ENCODE peak calls at places on chromosomes 6 and 20, in six cellular contexts. Y is progenitor cell of endocrine pancreas, N is lower leg skin, Z is ELF-1, T is right cardiac atrium, O is GM13977. W is an unnamed sample.
A peak's percentile ranks its signal among the peaks of the same experiment; 100 is the strongest.

GRCh38 chr6:168016756-168017525 is 19.5 kb downstream of the KIF25 start:
- DNase-seq in Z (no peak), N (no peak), Y (no peak), O (no peak), T (no peak), W (no peak)

GRCh38 chr6:26025894-26026832 is 61.1 kb upstream of the HFE start:
- DNase-seq in Y (peak; percentile 86), T (peak; percentile 96), N (peak; percentile 98), O (peak; percentile 51), Z (peak; percentile 97), W (peak; percentile 91)

GRCh38 chr20:47320990-47321805 is 35.3 kb downstream of the ZMYND8 start:
- DNase-seq in T (no peak), O (no peak), Y (no peak), Z (no peak), N (no peak), W (peak; percentile 47)

GRCh38 chr6:55212147-55212546 is 37.8 kb downstream of the HCRTR2 start:
- DNase-seq in N (no peak), Z (no peak), T (no peak), Y (no peak), O (no peak), W (no peak)

GRCh38 chr20:12984069-12984765 is 24.6 kb upstream of the SPTLC3 start:
- DNase-seq in O (no peak), N (no peak), Y (no peak), T (no peak), Z (no peak), W (no peak)

GRCh38 chr20:48787861-48788375 is 39.9 kb downstream of the PREX1 start:
- DNase-seq in T (no peak), Z (no peak), O (peak; percentile 51), N (no peak), Y (no peak), W (no peak)

GRCh38 chr6:85192186-85192585 is 257.7 kb upstream of the NT5E start:
- DNase-seq in N (no peak), Z (no peak), T (no peak), Y (no peak), O (no peak), W (no peak)

GRCh38 chr6:46042355-46042999 is 26.8 kb upstream of the CLIC5 start:
- DNase-seq in N (no peak), Z (peak; percentile 67), O (peak; percentile 39), Y (no peak), T (no peak), W (no peak)

GRCh38 chr6:51855310-51856082 is 231.9 kb downstream of the PKHD1 start:
- DNase-seq in N (no peak), Z (peak; percentile 70), T (no peak), O (peak; percentile 61), Y (no peak), W (peak; percentile 47)

GRCh38 chr20:12592756-12593155 is 416.0 kb upstream of the SPTLC3 start:
- DNase-seq in T (no peak), Y (no peak), N (no peak), Z (peak; percentile 77), O (no peak), W (no peak)